ENCODE peak calls at places on chromosome 1, in six cellular contexts. G, Q, W, N, K and E are unnamed samples.

GRCh38 chr1:29838738-29839320 is 602.5 kb downstream of the PTPRU start:
- DNase-seq in W (no peak), K (no peak), Q (no peak), N (no peak), G (no peak), E (no peak)

GRCh38 chr1:243394610-243395490 is 139.0 kb downstream of the SDCCAG8 start:
- DNase-seq in N (no peak), K (no peak), G (no peak), W (no peak), Q (no peak), E (no peak)

GRCh38 chr1:167064622-167065021 is 25.6 kb downstream of the GPA33 start:
- DNase-seq in K (no peak), W (no peak), N (no peak), Q (no peak), G (no peak), E (no peak)

GRCh38 chr1:98090351-98090750 is 169.5 kb upstream of the DPYD start:
- DNase-seq in N (no peak), Q (no peak), G (no peak), K (no peak), W (no peak), E (no peak)

GRCh38 chr1:78591971-78592370 is 28.3 kb upstream of the IFI44L start:
- DNase-seq in K (no peak), Q (no peak), G (no peak), N (no peak), W (no peak), E (no peak)

GRCh38 chr1:238233966-238234365 is 343.2 kb upstream of the ZP4 start:
- DNase-seq in K (no peak), Q (no peak), G (no peak), W (no peak), N (no peak), E (no peak)

GRCh38 chr1:204242920-204243319 is 29.1 kb upstream of the GOLT1A start:
- DNase-seq in Q (no peak), K (no peak), N (no peak), W (no peak), G (no peak), E (no peak)

GRCh38 chr1:177811461-177811860 is 158.4 kb downstream of the SEC16B start:
- DNase-seq in Q (no peak), N (no peak), W (peak; percentile 4), G (no peak), K (no peak), E (no peak)

GRCh38 chr1:15559189-15559815 is 25.5 kb downstream of the AGMAT start:
- DNase-seq in Q (no peak), K (peak; percentile 57), G (no peak), W (no peak), N (no peak), E (peak; percentile 85)

GRCh38 chr1:236638935-236639334 is 34.6 kb upstream of the HEATR1 start:
- DNase-seq in N (no peak), W (no peak), K (no peak), Q (no peak), G (no peak), E (no peak)

GRCh38 chr1:151371744-151372410 is 628 bp downstream of the SELENBP1 start:
- DNase-seq in Q (no peak), N (no peak), G (no peak), W (peak; percentile 76), K (peak; percentile 73), E (no peak)

GRCh38 chr1:45857101-45857700 is 53.8 kb downstream of the MAST2 start:
- DNase-seq in G (no peak), W (no peak), N (no peak), Q (no peak), K (no peak), E (no peak)

GRCh38 chr1:39158330-39159086 is 46.0 kb upstream of the MACF1 start:
- DNase-seq in W (peak; percentile 83), Q (no peak), K (peak; percentile 95), N (peak; percentile 88), G (peak; percentile 7), E (peak; percentile 85)

GRCh38 chr1:184821658-184822057 is 67.0 kb upstream of the EDEM3 start:
- DNase-seq in N (no peak), G (no peak), Q (no peak), K (no peak), W (no peak), E (no peak)

GRCh38 chr1:153968400-153968799 is 698 bp downstream of the CREB3L4 start:
- DNase-seq in N (no peak), W (no peak), K (peak; percentile 42), G (no peak), Q (no peak), E (no peak)

GRCh38 chr1:61132176-61133047 is 50.1 kb downstream of the NFIA start:
- DNase-seq in Q (no peak), N (peak; percentile 70), K (no peak), W (peak; percentile 50), G (no peak), E (no peak)

GRCh38 chr1:66985835-66986234 is 61.0 kb downstream of the MIER1 start:
- DNase-seq in W (no peak), Q (no peak), K (no peak), N (no peak), G (no peak), E (no peak)

GRCh38 chr1:170670751-170671628 is 7.1 kb downstream of the PRRX1 start:
- DNase-seq in W (peak; percentile 66), Q (no peak), G (peak; percentile 51), K (peak; percentile 61), N (peak; percentile 42), E (no peak)

GRCh38 chr1:203131548-203132200 is 4.1 kb downstream of the ADORA1 start:
- DNase-seq in G (no peak), Q (no peak), N (no peak), W (no peak), K (no peak), E (no peak)

GRCh38 chr1:223551610-223552009 is 113.9 kb downstream of the CAPN8 start:
- DNase-seq in G (no peak), W (peak; percentile 7), K (no peak), Q (no peak), N (no peak), E (no peak)

GRCh38 chr1:223557125-223557465 is 108.4 kb downstream of the CAPN8 start:
- DNase-seq in Q (no peak), K (no peak), W (no peak), G (no peak), N (no peak), E (no peak)

GRCh38 chr1:223558512-223558911 is 107.0 kb downstream of the CAPN8 start:
- DNase-seq in N (no peak), K (no peak), G (no peak), Q (no peak), W (no peak), E (no peak)

GRCh38 chr1:223553957-223554356 is 111.5 kb downstream of the CAPN8 start:
- DNase-seq in N (no peak), G (no peak), K (no peak), Q (no peak), W (no peak), E (no peak)

DNA sequence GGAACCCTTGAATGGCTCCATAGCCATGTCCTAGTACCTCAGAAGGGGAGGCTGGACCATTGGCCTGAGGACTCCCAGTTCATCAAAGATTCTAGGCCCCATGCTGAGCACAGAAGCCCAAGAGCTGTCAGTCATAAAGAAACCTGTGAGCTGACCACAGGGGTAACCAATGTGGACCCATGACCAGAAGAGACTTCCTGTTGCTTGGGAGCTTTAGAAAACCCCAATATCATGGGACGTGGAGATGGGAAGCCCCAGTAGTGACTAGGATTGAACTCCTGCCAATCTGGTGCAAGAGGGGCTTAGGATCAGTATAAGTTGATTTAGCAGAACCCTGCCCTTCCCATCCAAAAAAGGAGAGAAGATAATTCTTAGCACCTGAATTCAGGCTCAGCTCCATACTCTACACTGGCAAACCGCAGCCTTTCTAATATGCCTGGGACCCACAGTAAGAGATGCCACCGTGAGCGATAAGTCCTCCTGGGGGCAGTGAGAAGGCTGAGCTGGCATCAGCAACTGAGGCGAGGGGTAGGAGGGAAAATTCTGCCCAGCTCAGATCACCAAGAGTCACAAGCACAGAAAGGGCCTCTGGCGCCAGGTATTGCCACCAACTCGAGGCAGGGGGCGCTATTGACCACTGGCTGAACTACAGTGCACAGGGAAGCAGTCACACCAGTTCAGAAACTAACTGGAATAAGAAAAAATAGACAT is 108.9 kb downstream of the CAPN8 start:
- DNase-seq in W (peak; percentile 15), N (peak; percentile 28), G (peak; percentile 80), K (peak; percentile 77), Q (no peak), E (no peak)
- TF ChIP-seq CTCF in W (peak; percentile 11), N (peak; percentile 64), G (peak; percentile 74), K (peak; percentile 76), Q (no peak), E (peak; percentile 82)

GRCh38 chr1:11340248-11340632 is 67.2 kb downstream of the UBIAD1 start:
- DNase-seq in W (no peak), Q (no peak), N (no peak), G (no peak), K (no peak), E (no peak)

GRCh38 chr1:11338351-11338809 is 65.4 kb downstream of the UBIAD1 start:
- DNase-seq in W (no peak), Q (no peak), N (no peak), G (no peak), K (no peak), E (no peak)

GRCh38 chr1:11339346-11340247 is 66.6 kb downstream of the UBIAD1 start:
- DNase-seq in Q (no peak), G (no peak), K (peak; percentile 50), N (no peak), W (no peak), E (no peak)

GRCh38 chr1:11342677-11343076 is 69.7 kb downstream of the UBIAD1 start:
- DNase-seq in N (no peak), Q (no peak), W (no peak), G (no peak), K (no peak), E (no peak)

DNA sequence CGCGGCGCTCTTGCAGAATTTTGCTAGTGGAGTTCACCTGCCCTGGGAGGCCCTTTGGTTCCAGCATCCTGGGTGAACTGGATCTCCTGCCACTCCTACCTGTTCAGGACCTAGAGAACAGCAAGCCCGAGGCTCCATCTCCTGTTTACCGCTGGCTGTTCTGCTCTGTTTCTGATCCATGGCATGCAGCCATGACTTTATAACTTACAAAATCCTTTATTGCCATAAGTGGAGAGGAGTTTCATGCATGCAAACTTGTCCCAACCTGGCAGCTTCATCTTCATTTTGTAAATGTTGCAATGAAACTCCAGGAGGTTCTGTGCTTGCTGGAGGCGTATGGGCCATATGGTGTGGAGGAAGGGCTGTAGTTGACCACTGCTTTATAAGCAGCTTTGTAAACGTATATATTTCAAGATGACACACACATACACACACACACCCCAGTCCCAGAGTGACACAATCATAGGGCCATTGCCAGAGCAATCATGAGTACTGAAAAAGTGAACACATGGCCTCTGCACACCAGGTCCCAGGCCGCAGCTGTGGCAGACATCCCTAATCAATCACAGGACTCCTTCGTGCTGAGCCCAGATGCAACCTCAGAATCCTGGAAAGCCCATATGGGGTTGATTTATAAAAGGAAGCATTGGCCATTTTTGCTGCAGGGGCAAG is 69.0 kb downstream of the UBIAD1 start:
- DNase-seq in N (no peak), G (no peak), Q (no peak), W (peak; percentile 40), K (no peak), E (no peak)
- H3K4me3 ChIP-seq in N (no peak overlapping the region), G (no peak overlapping the region), Q (no peak overlapping the region), W (no peak overlapping the region), K (no peak overlapping the region), E (no peak overlapping the region)

GRCh38 chr1:209646558-209646957 is 5.7 kb downstream of the LAMB3 start:
- DNase-seq in G (no peak), Q (no peak), K (no peak), W (peak; percentile 56), N (peak; percentile 52), E (no peak)
- TF ChIP-seq CTCF in G (peak; percentile 13), Q (no peak), K (no peak), W (peak; percentile 41), N (peak; percentile 57), E (peak; percentile 49)

GRCh38 chr1:53141487-53142055 is 867 bp downstream of the SLC1A7 start:
- DNase-seq in K (no peak), W (no peak), G (no peak), N (no peak), Q (no peak), E (no peak)
- H3K4me3 ChIP-seq in K (no peak overlapping the region), W (no peak overlapping the region), G (no peak overlapping the region), N (no peak overlapping the region), Q (no peak overlapping the region), E (no peak overlapping the region)